ENCODE peak calls at places on chromosome 16, in eight cellular contexts. G is tibial nerve; S is effector memory CD4-positive, alpha-beta T cell; U is PC-3; P is H1; E is AG04450; O is fibroblast of mammary gland; T is GM12864. W is an unnamed sample.

GRCh38 chr16:19232988-19233387 is 52.5 kb upstream of the CLEC19A start:
- DNase-seq in S (no peak), O (no peak), T (no peak), G (no peak), U (no peak), P (no peak), E (no peak), W (no peak)

GRCh38 chr16:3152022-3152272 is 17.1 kb downstream of the ZNF213 start:
- DNase-seq in E (no peak), T (no peak), S (no peak), P (no peak), U (no peak), O (no peak), G (no peak), W (no peak)

GRCh38 chr16:47150067-47150466 is 6.3 kb upstream of the NETO2 start:
- DNase-seq in P (no peak), U (no peak), E (no peak), T (no peak), S (no peak), G (no peak), O (no peak), W (no peak)

GRCh38 chr16:54193656-54194007 is 93.0 kb downstream of the IRX3 start:
- DNase-seq in O (peak), G (peak), E (no peak), U (peak), S (no peak), T (no peak), P (peak), W (peak)

GRCh38 chr16:53054670-53055485 is at the start of gene CHD9:
- DNase-seq in S (peak), P (peak), O (peak), T (peak), E (peak), U (peak), G (peak), W (peak)

GRCh38 chr16:90046971-90047713 is 27.9 kb upstream of the DBNDD1 start:
- DNase-seq in U (no peak), T (no peak), P (peak), S (no peak), O (peak), E (no peak), G (peak), W (no peak)

GRCh38 chr16:3282103-3282746 is 1.1 kb upstream of the ZNF263 start:
- DNase-seq in T (no peak), E (no peak), G (no peak), P (no peak), O (no peak), U (peak), S (no peak), W (no peak)

GRCh38 chr16:71883849-71884638 is at the start of gene ZNF821:
- DNase-seq in S (peak), O (peak), E (no peak), G (peak), U (peak), P (peak), T (no peak), W (no peak)

GRCh38 chr16:65333298-65333697 is 211.4 kb upstream of the CDH11 start:
- DNase-seq in G (no peak), U (no peak), S (no peak), T (no peak), O (no peak), E (no peak), P (no peak), W (no peak)

GRCh38 chr16:19680972-19681371 is 37.1 kb downstream of the KNOP1 start:
- DNase-seq in O (no peak), G (no peak), P (peak), U (peak), T (no peak), E (no peak), S (no peak), W (no peak)

GRCh38 chr16:26802965-26803364 is 263.8 kb upstream of the C16orf82 start:
- DNase-seq in E (no peak), S (no peak), P (no peak), T (no peak), O (no peak), U (no peak), G (no peak), W (no peak)

GRCh38 chr16:31010943-31011342 is 505 bp upstream of the STX1B start:
- DNase-seq in S (no peak), G (no peak), P (no peak), E (no peak), O (no peak), U (no peak), T (no peak), W (no peak)
- H3K4me3 ChIP-seq in S (peak), G (peak), P (peak), E (peak), O (peak), U (no peak), T (no peak), W (peak)

GRCh38 chr16:24729243-24729966 is at the start of gene TNRC6A:
- DNase-seq in G (peak), P (peak), U (peak), E (peak), T (peak), S (peak), O (peak), W (no peak)
- H3K4me3 ChIP-seq in G (peak), P (peak), U (peak), E (peak), T (peak), S (peak), O (peak), W (peak)

GRCh38 chr16:84635702-84636101 is 12.6 kb upstream of the KLHL36 start:
- DNase-seq in E (no peak), P (no peak), G (no peak), O (no peak), U (no peak), T (no peak), S (no peak), W (no peak)
- H3K4me3 ChIP-seq in E (no peak), P (no peak), G (no peak), O (no peak), U (no peak), T (no peak), S (no peak), W (no peak)

GRCh38 chr16:57529324-57530103 is 6.9 kb downstream of the CCDC102A start:
- DNase-seq in T (no peak), P (no peak), O (no peak), S (no peak), U (no peak), G (no peak), E (no peak), W (no peak)
- H3K4me3 ChIP-seq in T (no peak), P (peak), O (no peak), S (no peak), U (no peak), G (no peak), E (no peak), W (no peak)

GRCh38 chr16:4678596-4678995 is 14.8 kb upstream of the NUDT16L1 start:
- DNase-seq in E (no peak), S (no peak), G (no peak), O (no peak), T (no peak), U (no peak), P (no peak), W (no peak)

GRCh38 chr16:4677994-4678393 is 15.4 kb upstream of the NUDT16L1 start:
- DNase-seq in O (no peak), S (no peak), T (no peak), U (no peak), P (no peak), E (no peak), G (no peak), W (no peak)

GRCh38 chr16:4679854-4680636 is 13.3 kb upstream of the NUDT16L1 start:
- DNase-seq in U (peak), P (no peak), S (no peak), E (peak), O (peak), G (peak), T (no peak), W (no peak)

GRCh38 chr16:4680673-4681470 is 12.5 kb upstream of the NUDT16L1 start:
- DNase-seq in P (no peak), O (no peak), G (no peak), E (no peak), S (no peak), T (no peak), U (no peak), W (no peak)

DNA sequence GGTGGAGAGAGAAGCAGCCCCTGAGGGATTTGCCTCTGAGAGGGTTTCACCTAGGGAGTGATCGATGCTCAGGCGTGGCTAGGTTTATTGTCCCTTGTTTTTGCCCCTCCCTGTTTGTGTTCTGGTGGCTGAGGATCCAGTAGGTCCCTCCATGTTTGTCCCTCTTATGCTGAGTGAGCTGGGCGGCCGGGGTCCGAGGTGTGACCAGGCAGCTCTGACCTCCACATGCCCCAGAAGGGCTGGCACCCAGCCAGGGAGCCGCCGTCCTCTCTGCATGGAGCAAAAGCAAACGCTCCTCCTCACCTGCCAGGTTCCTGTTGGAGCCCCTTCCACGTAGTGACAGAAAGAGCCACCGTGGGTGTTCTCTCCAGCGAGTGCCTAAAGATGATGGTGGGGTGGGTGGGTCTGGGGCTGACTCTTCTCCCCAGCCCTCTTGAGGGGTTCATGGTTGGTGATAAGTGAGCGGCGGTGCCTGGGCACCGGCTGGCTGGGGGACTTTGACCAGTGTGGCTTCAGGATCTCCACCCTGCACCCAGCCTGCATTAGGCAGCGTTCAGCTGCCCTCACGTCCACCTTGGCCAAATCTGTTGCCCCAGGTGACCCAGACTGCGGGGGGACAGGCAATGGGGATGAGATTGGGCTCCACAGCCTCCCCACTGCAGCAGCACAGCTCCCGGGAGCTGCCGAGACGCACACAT is 14.1 kb upstream of the NUDT16L1 start:
- DNase-seq in T (no peak), O (no peak), P (no peak), S (no peak), G (no peak), E (no peak), U (no peak), W (no peak)
- H3K4me3 ChIP-seq in T (no peak), O (peak), P (no peak), S (no peak), G (peak), E (no peak), U (peak), W (no peak)